ENCODE peak calls at places on chromosomes 13 and 19, in five cellular contexts. One of them, this sample, is unnamed.
A peak's percentile ranks its signal among the peaks of the same experiment; 100 is the strongest.

GRCh38 chr19:41869374-41869955 is 7.6 kb upstream of the CD79A start:
- DNase-seq in adipocyte: no peak
- DNase-seq in HAP-1: no peak
- DNase-seq in GM23248: no peak
- DNase-seq in Peyer's patch: no peak
- DNase-seq in this sample: no peak

GRCh38 chr13:30116379-30116778 is 191.0 kb downstream of the KATNAL1 start:
- DNase-seq in GM23248: no peak
- DNase-seq in HAP-1: no peak
- DNase-seq in Peyer's patch: no peak
- DNase-seq in adipocyte: no peak
- DNase-seq in this sample: no peak

GRCh38 chr19:14066139-14066538 is 4.3 kb upstream of the PALM3 start:
- DNase-seq in Peyer's patch: no peak
- DNase-seq in adipocyte: no peak
- DNase-seq in GM23248: no peak
- DNase-seq in HAP-1: no peak
- DNase-seq in this sample: no peak

GRCh38 chr13:95207769-95208366 is 93.4 kb downstream of the ABCC4 start:
- DNase-seq in HAP-1: no peak
- DNase-seq in GM23248: no peak
- DNase-seq in Peyer's patch: no peak
- DNase-seq in adipocyte: no peak
- DNase-seq in this sample: no peak

GRCh38 chr13:34533941-34534340 is 408.1 kb upstream of the NBEA start:
- DNase-seq in GM23248: no peak
- DNase-seq in adipocyte: peak; percentile 19
- DNase-seq in HAP-1: no peak
- DNase-seq in Peyer's patch: no peak
- DNase-seq in this sample: no peak

GRCh38 chr13:94674609-94675348 is 37.6 kb downstream of the SOX21 start:
- DNase-seq in adipocyte: peak; percentile 61
- DNase-seq in GM23248: peak; percentile 51
- DNase-seq in HAP-1: peak; percentile 90
- DNase-seq in Peyer's patch: peak; percentile 79
- DNase-seq in this sample: no peak

GRCh38 chr19:1992759-1993260 is 22.7 kb downstream of the BTBD2 start:
- DNase-seq in GM23248: peak; percentile 52
- DNase-seq in adipocyte: peak; percentile 11
- DNase-seq in HAP-1: peak; percentile 52
- DNase-seq in Peyer's patch: no peak
- DNase-seq in this sample: no peak

GRCh38 chr13:81686877-81687276 is 1346.0 kb upstream of the SPRY2 start:
- DNase-seq in HAP-1: peak; percentile 75
- DNase-seq in GM23248: no peak
- DNase-seq in adipocyte: peak; percentile 26
- DNase-seq in Peyer's patch: no peak
- DNase-seq in this sample: no peak

GRCh38 chr19:19154768-19155494 is 15.1 kb downstream of the MEF2B start:
- DNase-seq in GM23248: no peak
- DNase-seq in Peyer's patch: no peak
- DNase-seq in HAP-1: no peak
- DNase-seq in adipocyte: no peak
- DNase-seq in this sample: no peak

GRCh38 chr13:59230484-59231264 is 933.1 kb downstream of the DIAPH3 start:
- DNase-seq in Peyer's patch: no peak
- DNase-seq in GM23248: no peak
- DNase-seq in adipocyte: no peak
- DNase-seq in HAP-1: no peak
- DNase-seq in this sample: no peak

GRCh38 chr19:12295191-12295590 is 508 bp upstream of the ZNF44 start:
- DNase-seq in Peyer's patch: no peak
- DNase-seq in HAP-1: no peak
- DNase-seq in adipocyte: no peak
- DNase-seq in GM23248: peak; percentile 22
- DNase-seq in this sample: no peak

GRCh38 chr13:34161829-34162544 is 344.0 kb downstream of the RFC3 start:
- DNase-seq in Peyer's patch: no peak
- DNase-seq in HAP-1: peak; percentile 46
- DNase-seq in adipocyte: peak; percentile 87
- DNase-seq in GM23248: peak; percentile 84
- DNase-seq in this sample: no peak

GRCh38 chr19:5895890-5896289 is 7.7 kb downstream of the NDUFA11 start:
- DNase-seq in GM23248: no peak
- DNase-seq in adipocyte: no peak
- DNase-seq in Peyer's patch: no peak
- DNase-seq in HAP-1: no peak
- DNase-seq in this sample: no peak

GRCh38 chr19:3919793-3920192 is 13.1 kb upstream of the NMRK2 start:
- DNase-seq in HAP-1: no peak
- DNase-seq in adipocyte: no peak
- DNase-seq in GM23248: no peak
- DNase-seq in Peyer's patch: no peak
- DNase-seq in this sample: no peak

GRCh38 chr19:45771331-45771933 is 2.4 kb upstream of the SIX5 start:
- DNase-seq in adipocyte: no peak
- DNase-seq in HAP-1: no peak
- DNase-seq in GM23248: no peak
- DNase-seq in Peyer's patch: no peak
- DNase-seq in this sample: no peak

GRCh38 chr19:33797821-33798633 is 1.4 kb downstream of the KCTD15 start:
- DNase-seq in Peyer's patch: peak; percentile 64
- DNase-seq in HAP-1: peak; percentile 86
- DNase-seq in adipocyte: peak; percentile 71
- DNase-seq in GM23248: peak; percentile 54
- DNase-seq in this sample: no peak

GRCh38 chr19:13401388-13401787 is 104.9 kb downstream of the CACNA1A start:
- DNase-seq in Peyer's patch: no peak
- DNase-seq in GM23248: peak; percentile 50
- DNase-seq in HAP-1: no peak
- DNase-seq in adipocyte: no peak
- DNase-seq in this sample: no peak

GRCh38 chr13:79749556-79749955 is 268.6 kb downstream of the NDFIP2 start:
- DNase-seq in HAP-1: no peak
- DNase-seq in GM23248: no peak
- DNase-seq in adipocyte: no peak
- DNase-seq in Peyer's patch: no peak
- DNase-seq in this sample: no peak

GRCh38 chr13:107379398-107380155 is 811.6 kb upstream of the ARGLU1 start:
- DNase-seq in GM23248: no peak
- DNase-seq in HAP-1: no peak
- DNase-seq in Peyer's patch: no peak
- DNase-seq in adipocyte: no peak
- DNase-seq in this sample: no peak

GRCh38 chr19:38228491-38229439 is 4.7 kb upstream of the DPF1 start:
- DNase-seq in adipocyte: peak; percentile 38
- DNase-seq in HAP-1: peak; percentile 90
- DNase-seq in GM23248: no peak
- DNase-seq in Peyer's patch: no peak
- DNase-seq in this sample: no peak

GRCh38 chr13:95067303-95067702 is 233.9 kb downstream of the ABCC4 start:
- DNase-seq in HAP-1: no peak
- DNase-seq in GM23248: peak; percentile 42
- DNase-seq in Peyer's patch: no peak
- DNase-seq in adipocyte: no peak
- DNase-seq in this sample: no peak

GRCh38 chr13:50942630-50943311 is 33.2 kb downstream of the RNASEH2B start:
- DNase-seq in HAP-1: no peak
- DNase-seq in adipocyte: no peak
- DNase-seq in Peyer's patch: no peak
- DNase-seq in GM23248: no peak
- DNase-seq in this sample: no peak

GRCh38 chr19:57389730-57390598 is at the start of gene ZNF548:
- DNase-seq in adipocyte: peak; percentile 99
- DNase-seq in GM23248: peak; percentile 99
- DNase-seq in HAP-1: peak; percentile 96
- DNase-seq in Peyer's patch: peak; percentile 98
- DNase-seq in this sample: peak; percentile 97

GRCh38 chr19:38917921-38918491 is 6.0 kb upstream of the CCER2 start:
- DNase-seq in Peyer's patch: peak; percentile 67
- DNase-seq in GM23248: peak; percentile 30
- DNase-seq in HAP-1: peak; percentile 42
- DNase-seq in adipocyte: no peak
- DNase-seq in this sample: no peak

GRCh38 chr19:42469311-42470239 is 26.8 kb upstream of the CXCL17 start:
- DNase-seq in HAP-1: no peak
- DNase-seq in Peyer's patch: no peak
- DNase-seq in GM23248: peak; percentile 19
- DNase-seq in adipocyte: peak; percentile 36
- DNase-seq in this sample: no peak

DNA sequence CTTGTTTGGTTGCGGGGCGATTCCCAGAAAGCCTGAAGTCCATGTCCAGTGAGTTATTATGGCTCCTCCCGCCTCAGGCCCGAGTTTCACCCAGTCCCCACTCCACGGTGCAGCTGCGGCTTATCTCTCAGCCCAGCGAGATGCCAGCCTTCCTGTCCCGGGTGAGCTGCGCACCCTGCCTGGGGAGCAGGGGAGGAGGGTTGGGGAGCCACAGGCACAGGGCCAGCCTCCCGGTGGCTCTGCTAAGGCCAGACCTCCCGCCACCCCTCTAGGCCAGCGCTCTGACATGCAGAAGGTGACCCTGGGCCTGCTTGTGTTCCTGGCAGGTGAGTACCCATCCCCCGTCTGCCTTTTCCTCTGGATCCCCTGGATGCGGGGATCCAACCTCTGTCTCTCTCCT is 3.5 kb downstream of the FXYD3 start:
- DNase-seq in Peyer's patch: no peak
- DNase-seq in GM23248: no peak
- DNase-seq in HAP-1: no peak
- DNase-seq in adipocyte: no peak
- DNase-seq in this sample: no peak
- H3K4me1 ChIP-seq in Peyer's patch: peaks cover 46% of the 10 kb centered on the region
- H3K4me1 ChIP-seq in GM23248: peaks cover 20% of the 10 kb centered on the region
- H3K4me1 ChIP-seq in HAP-1: peaks cover 3% of the 10 kb centered on the region
- H3K4me1 ChIP-seq in adipocyte: peaks cover 68% of the 10 kb centered on the region
- H3K4me1 ChIP-seq in this sample: peaks cover 36% of the 10 kb centered on the region

GRCh38 chr19:46975011-46975917 is 44.4 kb upstream of the NPAS1 start:
- DNase-seq in GM23248: no peak
- DNase-seq in adipocyte: no peak
- DNase-seq in HAP-1: peak; percentile 63
- DNase-seq in Peyer's patch: no peak
- DNase-seq in this sample: no peak

GRCh38 chr19:46972301-46972700 is 47.3 kb upstream of the NPAS1 start:
- DNase-seq in Peyer's patch: no peak
- DNase-seq in GM23248: peak; percentile 81
- DNase-seq in adipocyte: no peak
- DNase-seq in HAP-1: no peak
- DNase-seq in this sample: no peak

GRCh38 chr19:46975918-46976782 is 43.5 kb upstream of the NPAS1 start:
- DNase-seq in HAP-1: peak; percentile 31
- DNase-seq in GM23248: peak; percentile 98
- DNase-seq in Peyer's patch: peak; percentile 83
- DNase-seq in adipocyte: peak; percentile 98
- DNase-seq in this sample: peak; percentile 92

GRCh38 chr19:46976845-46977320 is 42.8 kb upstream of the NPAS1 start:
- DNase-seq in adipocyte: peak; percentile 70
- DNase-seq in GM23248: peak; percentile 86
- DNase-seq in Peyer's patch: no peak
- DNase-seq in HAP-1: peak; percentile 27
- DNase-seq in this sample: no peak

DNA sequence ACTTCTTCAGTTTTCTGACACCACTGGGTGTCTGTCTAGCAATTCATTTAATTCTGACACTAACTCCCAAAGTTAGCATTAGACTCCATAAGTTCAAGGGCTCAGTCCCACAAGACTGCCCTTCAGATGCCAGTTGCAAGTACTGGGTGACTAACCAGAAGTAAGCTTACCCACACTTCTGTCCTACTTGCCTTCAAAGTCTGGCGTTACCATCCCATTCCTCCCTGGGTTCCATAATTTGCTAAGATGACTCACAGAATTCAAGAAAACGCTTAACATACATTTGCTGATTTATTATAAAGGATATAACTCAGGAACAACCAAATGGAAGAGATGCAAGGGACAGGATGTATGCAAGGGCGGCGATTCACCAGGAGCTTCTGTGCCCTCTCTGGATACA is 45.5 kb upstream of the NPAS1 start:
- DNase-seq in Peyer's patch: no peak
- DNase-seq in HAP-1: no peak
- DNase-seq in adipocyte: no peak
- DNase-seq in GM23248: no peak
- DNase-seq in this sample: no peak
- H3K4me1 ChIP-seq in Peyer's patch: peaks cover 32% of the 10 kb centered on the region
- H3K4me1 ChIP-seq in HAP-1: peaks cover 17% of the 10 kb centered on the region
- H3K4me1 ChIP-seq in adipocyte: peaks cover 83% of the 10 kb centered on the region
- H3K4me1 ChIP-seq in GM23248: peaks cover 72% of the 10 kb centered on the region
- H3K4me1 ChIP-seq in this sample: peaks cover 41% of the 10 kb centered on the region

DNA sequence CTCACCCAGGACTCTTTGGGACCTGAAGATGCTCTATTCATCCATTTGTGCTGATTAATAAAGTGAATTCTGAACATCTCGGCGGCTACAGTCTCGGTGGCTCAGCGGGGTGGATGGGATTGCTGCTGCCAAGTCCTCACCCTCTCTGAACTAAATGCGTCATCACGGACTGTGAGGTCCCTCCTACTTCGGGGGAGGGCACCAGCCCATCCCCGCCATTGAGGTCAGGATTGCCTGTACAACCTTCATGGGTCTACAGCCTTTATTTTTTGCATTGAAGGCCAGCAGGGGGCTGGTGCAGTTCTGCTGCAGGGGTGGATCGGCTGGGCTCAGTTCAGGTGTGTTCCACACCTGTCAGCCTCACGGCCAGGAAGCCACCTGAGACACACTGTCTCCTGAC is 181.8 kb downstream of the COL4A1 start:
- DNase-seq in HAP-1: no peak
- DNase-seq in GM23248: no peak
- DNase-seq in adipocyte: no peak
- DNase-seq in Peyer's patch: no peak
- DNase-seq in this sample: no peak
- H3K4me1 ChIP-seq in HAP-1: no peaks in the 10 kb centered on the region
- H3K4me1 ChIP-seq in GM23248: peaks cover 32% of the 10 kb centered on the region
- H3K4me1 ChIP-seq in adipocyte: peaks cover 19% of the 10 kb centered on the region
- H3K4me1 ChIP-seq in Peyer's patch: peaks cover 8% of the 10 kb centered on the region
- H3K4me1 ChIP-seq in this sample: peaks cover 17% of the 10 kb centered on the region

DNA sequence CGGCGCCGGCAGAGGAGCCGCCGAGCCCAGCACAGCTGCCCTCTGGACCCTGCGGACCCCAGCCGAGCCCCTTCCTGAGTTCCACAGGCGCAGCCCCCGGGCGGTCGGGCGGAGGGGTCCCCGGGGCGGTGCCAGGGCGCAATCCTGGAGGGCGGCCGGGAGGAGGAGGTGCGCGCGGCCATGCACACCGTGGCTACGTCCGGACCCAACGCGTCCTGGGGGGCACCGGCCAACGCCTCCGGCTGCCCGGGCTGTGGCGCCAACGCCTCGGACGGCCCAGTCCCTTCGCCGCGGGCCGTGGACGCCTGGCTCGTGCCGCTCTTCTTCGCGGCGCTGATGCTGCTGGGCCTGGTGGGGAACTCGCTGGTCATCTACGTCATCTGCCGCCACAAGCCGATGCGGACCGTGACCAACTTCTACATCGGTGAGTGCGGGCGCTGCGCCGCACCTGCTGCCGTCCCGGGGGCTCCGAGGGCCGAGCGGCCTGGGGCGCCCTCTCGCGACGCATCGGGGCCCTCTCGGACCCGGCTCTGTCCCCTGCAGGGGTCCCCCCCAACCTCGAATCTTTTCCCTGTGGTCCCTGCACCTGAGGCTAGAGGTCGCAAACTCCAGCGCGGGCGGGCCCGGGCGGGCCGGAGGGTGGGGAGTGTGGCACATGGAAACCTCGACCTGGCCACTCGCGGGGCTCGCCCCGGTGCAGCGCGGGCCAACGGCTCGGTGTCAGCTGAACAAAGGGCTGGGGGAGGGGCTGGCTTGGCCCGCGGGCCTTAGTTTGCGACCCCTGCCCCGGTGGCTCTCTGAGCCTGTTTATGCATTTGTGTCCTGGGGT is at the start of gene KISS1R:
- DNase-seq in GM23248: peak; percentile 54
- DNase-seq in HAP-1: peak; percentile 85
- DNase-seq in Peyer's patch: peak; percentile 80
- DNase-seq in adipocyte: peak; percentile 41
- DNase-seq in this sample: peak; percentile 77
- H3K4me1 ChIP-seq in GM23248: peaks cover 3% of the 10 kb centered on the region
- H3K4me1 ChIP-seq in HAP-1: peaks cover 17% of the 10 kb centered on the region
- H3K4me1 ChIP-seq in Peyer's patch: peaks cover 45% of the 10 kb centered on the region
- H3K4me1 ChIP-seq in adipocyte: peaks cover 6% of the 10 kb centered on the region
- H3K4me1 ChIP-seq in this sample: peaks cover 25% of the 10 kb centered on the region

This sample was measured in upper lobe of right lung.